ENCODE peak calls at places on chromosomes 12 and 14, in five cellular contexts. P, Z, N, D and K are unnamed samples.

GRCh38 chr12:103503546-103504480 is 8.0 kb upstream of the C12orf42 start:
- DNase-seq in Z (peak; percentile 61), P (no peak), N (no peak), D (no peak), K (peak; percentile 44)

GRCh38 chr12:92110083-92110640 is 35.5 kb downstream of the BTG1 start:
- DNase-seq in Z (no peak), N (no peak), D (no peak), P (no peak), K (no peak)

GRCh38 chr12:51318846-51319570 is 5.0 kb downstream of the BIN2 start:
- DNase-seq in P (no peak), Z (peak; percentile 73), D (no peak), N (no peak), K (peak; percentile 40)

GRCh38 chr12:127115468-127116035 is 1151.4 kb upstream of the TMEM132C start:
- DNase-seq in Z (no peak), P (no peak), D (no peak), N (no peak), K (no peak)

GRCh38 chr12:128933926-128934325 is 80.6 kb downstream of the GLT1D1 start:
- DNase-seq in Z (no peak), P (no peak), N (no peak), D (no peak), K (no peak)

GRCh38 chr14:71004481-71004880 is 97.2 kb downstream of the PCNX1 start:
- DNase-seq in N (no peak), Z (no peak), D (no peak), P (no peak), K (no peak)

GRCh38 chr12:104827587-104827986 is 130.5 kb downstream of the SLC41A2 start:
- DNase-seq in D (no peak), N (no peak), P (peak; percentile 26), Z (no peak), K (no peak)

GRCh38 chr12:71164877-71165197 is 7.0 kb upstream of the TSPAN8 start:
- DNase-seq in P (no peak), Z (no peak), N (no peak), D (no peak), K (no peak)

GRCh38 chr14:35213869-35214387 is 78.3 kb upstream of the PSMA6 start:
- DNase-seq in N (no peak), D (no peak), Z (no peak), P (peak; percentile 58), K (no peak)

GRCh38 chr12:85627584-85627983 is 208.6 kb downstream of the RASSF9 start:
- DNase-seq in N (peak; percentile 55), Z (no peak), P (peak; percentile 28), D (peak; percentile 20), K (no peak)

GRCh38 chr14:42469637-42470426 is 863.2 kb downstream of the LRFN5 start:
- DNase-seq in Z (no peak), P (peak; percentile 25), N (no peak), D (no peak), K (peak; percentile 4)
- H3K27me3 ChIP-seq in Z (no peaks in the 10 kb centered on the region), P (no peaks in the 10 kb centered on the region), N (no peaks in the 10 kb centered on the region), D (no peaks in the 10 kb centered on the region), K (no peaks in the 10 kb centered on the region)

DNA sequence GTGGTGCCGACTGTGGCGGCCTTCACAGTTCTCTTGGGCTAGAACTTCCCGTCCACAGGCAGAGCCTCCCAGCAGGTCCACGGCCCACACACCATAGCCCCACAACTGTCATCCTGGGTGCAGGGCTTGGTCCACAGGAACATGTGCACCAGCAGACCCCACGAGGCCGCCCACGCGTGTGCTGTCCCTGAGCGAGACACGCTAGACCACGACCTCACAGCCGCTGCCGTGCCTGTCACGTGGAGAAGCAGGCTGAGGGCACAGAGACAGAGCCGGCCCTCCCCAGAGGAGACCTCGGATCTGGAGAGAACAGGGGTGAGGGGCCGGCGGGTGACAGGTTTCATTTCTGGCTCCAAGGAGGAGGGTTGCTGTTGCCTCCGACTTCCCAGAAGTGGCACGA is 8.9 kb upstream of the GALNT9 start:
- DNase-seq in Z (no peak), P (no peak), N (no peak), D (no peak), K (no peak)
- H3K27me3 ChIP-seq in Z (no peaks in the 10 kb centered on the region), P (no peaks in the 10 kb centered on the region), N (peaks cover 1% of the 10 kb centered on the region), D (no peaks in the 10 kb centered on the region), K (no peaks in the 10 kb centered on the region)

DNA sequence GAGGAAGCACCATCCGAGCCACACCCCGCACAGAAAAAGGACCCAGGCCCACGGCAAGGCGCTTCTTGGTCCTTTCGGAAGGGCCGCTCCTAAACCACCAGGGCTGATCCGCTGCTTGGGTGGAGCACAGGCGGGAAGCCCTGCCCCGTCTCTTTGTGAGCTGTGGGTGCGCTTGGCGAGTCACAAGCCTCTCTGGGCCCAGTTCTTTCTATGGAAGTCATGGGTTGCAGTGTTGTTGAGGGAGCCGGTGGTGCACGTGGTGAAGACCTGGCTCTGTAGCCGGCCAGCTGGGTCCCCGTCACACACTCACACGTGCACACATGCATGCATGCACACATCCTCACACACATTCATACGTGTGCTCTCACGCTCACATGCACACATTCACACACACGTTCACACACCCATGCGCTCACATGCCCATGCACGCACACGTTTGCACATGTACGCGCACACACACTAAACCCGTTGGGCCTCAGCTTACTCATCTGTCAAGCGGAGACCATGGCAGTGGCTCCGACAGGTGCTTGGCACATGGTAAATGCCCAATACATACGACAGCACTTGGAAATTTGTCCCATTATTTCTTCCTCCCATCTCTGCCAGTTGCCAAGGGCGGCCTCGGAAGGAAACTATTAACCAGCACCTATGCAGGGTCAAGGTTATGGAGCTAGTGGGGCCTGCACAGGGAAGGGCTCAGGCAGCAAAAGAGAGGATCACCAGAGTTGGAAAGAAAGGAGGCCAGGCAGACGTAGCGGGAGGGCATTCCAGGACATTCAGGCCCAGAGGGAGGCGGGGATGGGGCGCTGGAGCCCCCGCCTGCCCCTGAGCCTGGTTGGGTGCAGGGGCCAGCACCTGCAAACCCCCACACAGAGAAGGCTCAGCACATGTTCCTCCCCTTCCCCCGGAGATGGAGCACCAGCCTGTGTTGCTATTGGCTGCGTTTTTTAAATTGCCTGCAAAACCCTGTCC is 96.9 kb downstream of the SETD3 start:
- DNase-seq in D (peak; percentile 13), Z (no peak), P (no peak), N (no peak), K (no peak)
- H3K27me3 ChIP-seq in D (no peaks in the 10 kb centered on the region), Z (peaks cover 3% of the 10 kb centered on the region), P (peaks cover 9% of the 10 kb centered on the region), N (peaks cover 10% of the 10 kb centered on the region), K (no peaks in the 10 kb centered on the region)

GRCh38 chr12:54338682-54339296 is 13.9 kb downstream of the COPZ1 start:
- DNase-seq in D (no peak), Z (no peak), N (no peak), P (peak; percentile 34), K (no peak)
- H3K27me3 ChIP-seq in D (no peaks in the 10 kb centered on the region), Z (no peaks in the 10 kb centered on the region), N (no peaks in the 10 kb centered on the region), P (no peaks in the 10 kb centered on the region), K (no peaks in the 10 kb centered on the region)

GRCh38 chr14:77217551-77217950 is 36.0 kb downstream of the TMEM63C start:
- DNase-seq in P (no peak), Z (no peak), N (no peak), D (no peak), K (no peak)
- H3K27me3 ChIP-seq in P (no peaks in the 10 kb centered on the region), Z (no peaks in the 10 kb centered on the region), N (peaks cover 6% of the 10 kb centered on the region), D (no peaks in the 10 kb centered on the region), K (peaks cover 1% of the 10 kb centered on the region)

DNA sequence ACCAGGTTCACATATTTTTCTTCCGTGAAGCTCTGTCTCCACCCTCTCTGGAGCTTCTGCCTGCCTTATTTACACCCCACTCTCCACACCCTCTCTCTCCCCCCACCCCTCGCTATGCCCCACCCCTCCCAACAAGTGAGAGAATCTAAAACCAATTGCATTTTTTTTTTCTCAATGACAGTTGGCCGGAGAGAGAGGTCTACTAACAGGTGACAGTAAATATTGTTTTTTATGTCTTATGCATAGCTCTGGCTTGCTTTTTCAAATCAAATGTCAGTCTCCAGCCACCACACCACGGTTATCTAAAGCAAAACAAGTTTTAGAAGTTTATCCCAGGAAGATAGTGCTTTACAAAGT is at the start of gene KCNC2:
- DNase-seq in Z (no peak), D (no peak), P (no peak), N (no peak), K (no peak)
- H3K27me3 ChIP-seq in Z (peaks cover 8% of the 10 kb centered on the region), D (peaks cover 25% of the 10 kb centered on the region), P (peaks cover 28% of the 10 kb centered on the region), N (peaks cover 22% of the 10 kb centered on the region), K (no peaks in the 10 kb centered on the region)

DNA sequence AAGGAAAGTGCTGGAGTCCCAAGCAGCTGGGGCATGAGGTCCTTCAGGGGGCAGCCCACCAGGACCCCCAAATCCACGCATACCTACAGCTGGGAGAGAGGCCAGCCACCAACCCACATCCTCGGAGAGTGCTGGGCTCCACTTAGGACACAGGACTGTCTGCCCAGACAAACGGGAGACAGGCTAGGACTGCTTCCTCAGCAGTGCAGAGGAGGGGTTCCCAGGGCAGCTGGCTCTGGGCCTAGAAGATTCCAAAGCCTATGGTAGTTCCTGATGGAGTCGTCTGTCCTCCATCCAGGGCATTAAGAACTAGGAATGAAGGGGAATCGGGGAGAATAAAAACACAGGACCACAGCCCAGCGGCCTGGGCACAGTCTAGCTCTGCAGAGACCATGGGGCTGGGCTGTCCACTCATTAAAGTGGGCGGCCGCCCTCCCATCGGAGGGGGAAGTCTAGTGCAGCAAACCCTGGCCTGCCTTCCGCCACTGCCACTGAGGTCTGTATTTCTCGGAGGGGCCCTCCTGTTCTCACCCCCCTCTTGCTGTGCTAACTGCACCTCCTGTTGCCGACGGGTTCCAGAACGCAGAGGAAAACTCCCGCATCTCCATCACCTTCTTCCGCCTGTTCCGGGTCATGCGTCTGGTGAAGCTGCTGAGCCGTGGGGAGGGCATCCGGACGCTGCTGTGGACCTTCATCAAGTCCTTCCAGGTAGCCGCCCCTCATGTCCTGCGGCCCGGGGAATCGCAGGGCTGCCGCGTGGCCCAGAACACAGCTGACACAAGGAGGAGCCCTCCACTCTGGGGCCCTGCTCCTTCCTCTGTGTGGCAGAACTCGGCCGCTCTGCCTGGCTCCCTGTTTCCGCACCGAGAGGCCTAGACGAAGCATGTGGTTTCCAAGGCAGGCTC is 143.5 kb upstream of the FKBP4 start:
- DNase-seq in P (no peak), N (no peak), D (no peak), Z (no peak), K (no peak)
- H3K27me3 ChIP-seq in P (no peaks in the 10 kb centered on the region), N (no peaks in the 10 kb centered on the region), D (peaks cover 2% of the 10 kb centered on the region), Z (no peaks in the 10 kb centered on the region), K (peaks cover 2% of the 10 kb centered on the region)

DNA sequence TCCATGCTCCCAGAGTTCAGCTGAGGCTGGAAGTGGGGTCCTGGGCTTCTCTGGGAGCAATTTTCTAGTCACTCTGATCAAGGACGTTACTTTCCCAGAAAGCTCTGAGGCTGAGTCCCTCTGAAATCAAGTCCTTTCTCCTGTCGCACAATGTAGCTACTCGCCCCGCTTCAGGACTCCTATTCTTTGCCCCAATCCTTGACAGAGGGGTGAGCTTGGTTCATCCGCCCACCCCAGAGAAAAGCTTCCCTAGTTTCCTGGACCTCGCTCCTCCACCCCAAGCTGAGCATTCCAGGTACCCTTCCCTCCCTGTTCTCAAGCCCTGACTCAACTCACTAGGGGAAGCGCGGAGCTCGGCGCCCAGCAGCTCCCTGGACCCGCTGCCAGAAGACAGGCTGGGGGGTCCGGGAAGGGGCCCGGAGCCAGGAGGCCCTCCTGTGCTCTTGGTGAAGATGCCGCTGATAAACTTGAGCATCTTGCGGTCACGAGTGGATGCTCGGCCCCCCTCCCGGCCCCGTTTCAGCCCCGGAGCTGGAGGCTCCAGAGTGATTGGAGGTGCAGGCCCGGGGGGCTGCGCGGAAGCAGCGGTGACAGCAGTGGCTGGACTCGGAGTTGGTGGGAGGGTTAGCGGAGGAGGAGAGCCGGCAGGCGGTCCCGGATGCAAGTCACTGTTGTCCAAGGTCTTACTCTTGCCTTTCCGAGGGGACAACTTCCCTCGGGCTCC is 1.6 kb downstream of the AGAP2 start:
- DNase-seq in Z (no peak), D (no peak), N (no peak), P (no peak), K (no peak)
- H3K27me3 ChIP-seq in Z (no peaks in the 10 kb centered on the region), D (peaks cover 48% of the 10 kb centered on the region), N (peaks cover 53% of the 10 kb centered on the region), P (peaks cover 83% of the 10 kb centered on the region), K (no peaks in the 10 kb centered on the region)